ENCODE peak calls at places on chromosome 19, in four cellular contexts. Q is GM19239, O is ovary, T is HEK293T. B is an unnamed sample.
A peak's percentile ranks its signal among the peaks of the same experiment; 100 is the strongest.

GRCh38 chr19:21482863-21483276 is 22.5 kb upstream of the ZNF429 start:
- DNase-seq in O (peak; percentile 81), Q (no peak), T (peak; percentile 46), B (peak; percentile 72)

GRCh38 chr19:51295382-51296126 is 15.9 kb upstream of the IGLON5 start:
- DNase-seq in Q (no peak), T (no peak), O (no peak), B (no peak)

GRCh38 chr19:48061401-48062344 is 17.8 kb upstream of the CABP5 start:
- DNase-seq in O (no peak), T (no peak), Q (no peak), B (peak; percentile 39)

GRCh38 chr19:5787554-5788182 is 3.1 kb upstream of the PRR22 start:
- DNase-seq in Q (no peak), T (no peak), O (no peak), B (peak; percentile 65)

GRCh38 chr19:619286-620002 is 13.9 kb downstream of the POLRMT start:
- DNase-seq in T (no peak), Q (no peak), O (no peak), B (no peak)

GRCh38 chr19:4597278-4597974 is 37.9 kb upstream of the SEMA6B start:
- DNase-seq in O (no peak), Q (no peak), T (no peak), B (no peak)

GRCh38 chr19:3796358-3796757 is 10.2 kb upstream of the MATK start:
- DNase-seq in Q (no peak), O (no peak), T (no peak), B (no peak)

GRCh38 chr19:49637865-49638350 is 2.0 kb downstream of the RRAS start:
- DNase-seq in T (no peak), O (peak; percentile 83), Q (no peak), B (peak; percentile 96)

GRCh38 chr19:4267101-4267900 is 11.8 kb upstream of the SHD start:
- DNase-seq in Q (peak; percentile 65), T (peak; percentile 80), O (peak; percentile 72), B (no peak)

GRCh38 chr19:55253842-55254624 is 4.8 kb downstream of the PPP6R1 start:
- DNase-seq in O (no peak), Q (peak; percentile 74), T (no peak), B (no peak)

GRCh38 chr19:34067861-34068271 is 104.4 kb upstream of the LSM14A start:
- DNase-seq in Q (no peak), T (no peak), O (no peak), B (no peak)

GRCh38 chr19:21835810-21836444 is at the start of gene ZNF43:
- DNase-seq in O (peak; percentile 97), T (no peak), Q (peak; percentile 39), B (peak; percentile 99)

GRCh38 chr19:52398091-52398461 is 427 bp downstream of the ZNF528 start:
- DNase-seq in T (no peak), Q (peak; percentile 3), O (no peak), B (no peak)

GRCh38 chr19:44722131-44723121 is 23.5 kb downstream of the CEACAM16 start:
- DNase-seq in T (no peak), O (no peak), Q (no peak), B (no peak)

GRCh38 chr19:16470541-16470910 is 1.2 kb downstream of the EPS15L1 start:
- DNase-seq in T (no peak), Q (no peak), O (no peak), B (no peak)

GRCh38 chr19:13872695-13873389 is 4.1 kb upstream of the NANOS3 start:
- DNase-seq in Q (no peak), O (peak; percentile 46), T (no peak), B (no peak)

GRCh38 chr19:49395581-49396407 is 7.7 kb downstream of the KASH5 start:
- DNase-seq in Q (no peak), O (no peak), T (no peak), B (no peak)

GRCh38 chr19:995051-995827 is 5.0 kb upstream of the GRIN3B start:
- DNase-seq in Q (no peak), O (no peak), T (no peak), B (no peak)

GRCh38 chr19:33438016-33438671 is 64.6 kb downstream of the CEBPG start:
- DNase-seq in O (peak; percentile 56), Q (no peak), T (no peak), B (peak; percentile 66)

GRCh38 chr19:46489445-46490272 is 6.0 kb downstream of the PNMA8B start:
- DNase-seq in T (no peak), O (peak; percentile 77), Q (no peak), B (peak; percentile 79)

GRCh38 chr19:58009666-58010301 is 7.2 kb upstream of the ZNF606 start:
- DNase-seq in T (no peak), Q (peak; percentile 52), O (peak; percentile 87), B (peak; percentile 89)

GRCh38 chr19:45508931-45509691 is 1.8 kb downstream of the VASP start:
- DNase-seq in Q (peak; percentile 73), O (peak; percentile 80), T (peak; percentile 56), B (peak; percentile 96)

GRCh38 chr19:55581145-55581827 is 638 bp upstream of the ZNF579 start:
- DNase-seq in T (no peak), O (no peak), Q (no peak), B (no peak)

GRCh38 chr19:19606021-19606420 is 12.5 kb downstream of the PBX4 start:
- DNase-seq in T (no peak), O (no peak), Q (no peak), B (no peak)

GRCh38 chr19:46920341-46920740 is 59.5 kb downstream of the ARHGAP35 start:
- DNase-seq in Q (no peak), T (no peak), O (no peak), B (no peak)

GRCh38 chr19:14555918-14556661 is 15.8 kb downstream of the NDUFB7 start:
- DNase-seq in O (no peak), Q (no peak), T (no peak), B (no peak)

GRCh38 chr19:17246681-17247425 is 1.1 kb upstream of the NR2F6 start:
- DNase-seq in Q (no peak), O (no peak), T (no peak), B (no peak)

GRCh38 chr19:1469200-1469935 is 9.6 kb downstream of the C19orf25 start:
- DNase-seq in Q (no peak), T (no peak), O (no peak), B (no peak)

GRCh38 chr19:30236587-30236986 is 135.6 kb upstream of the ZNF536 start:
- DNase-seq in Q (no peak), T (no peak), O (no peak), B (no peak)

B was measured in sigmoid colon.